ENCODE peak calls at places on chromosomes 2 and 18, in ten cellular contexts. One of them, this sample, is unnamed.

GRCh38 chr18:68417826-68418225 is 297.1 kb downstream of the TMX3 start:
- DNase-seq in glutamatergic neuron: no peak
- DNase-seq in cardiac muscle cell: no peak
- DNase-seq in NCI-H1417: no peak
- DNase-seq in neural crest cell: no peak
- DNase-seq in right cardiac atrium: no peak
- DNase-seq in stimulated activated CD4-positive, alpha-beta T cell treated with anti-CD3 and anti-CD28 coated beads, TNF-alpha, amount 100 ng/mL, for 1 hour: no peak
- DNase-seq in stimulated activated CD8-positive, alpha-beta memory T cell treated with anti-CD3 and anti-CD28 coated beads, Interleukin-2, amount 100 ng/mL, for 48 hours: no peak
- DNase-seq in NCI-H2081: no peak
- DNase-seq in ovary: no peak
- DNase-seq in this sample: no peak

GRCh38 chr2:1515073-1515430 is 101.8 kb downstream of the TPO start:
- DNase-seq in glutamatergic neuron: no peak
- DNase-seq in cardiac muscle cell: no peak
- DNase-seq in NCI-H1417: no peak
- DNase-seq in neural crest cell: no peak
- DNase-seq in right cardiac atrium: no peak
- DNase-seq in stimulated activated CD4-positive, alpha-beta T cell treated with anti-CD3 and anti-CD28 coated beads, TNF-alpha, amount 100 ng/mL, for 1 hour: no peak
- DNase-seq in stimulated activated CD8-positive, alpha-beta memory T cell treated with anti-CD3 and anti-CD28 coated beads, Interleukin-2, amount 100 ng/mL, for 48 hours: no peak
- DNase-seq in NCI-H2081: no peak
- DNase-seq in ovary: no peak
- DNase-seq in this sample: peak

GRCh38 chr2:159139216-159139933 is 147.1 kb downstream of the WDSUB1 start:
- DNase-seq in glutamatergic neuron: no peak
- DNase-seq in cardiac muscle cell: no peak
- DNase-seq in NCI-H1417: no peak
- DNase-seq in neural crest cell: no peak
- DNase-seq in right cardiac atrium: no peak
- DNase-seq in stimulated activated CD4-positive, alpha-beta T cell treated with anti-CD3 and anti-CD28 coated beads, TNF-alpha, amount 100 ng/mL, for 1 hour: no peak
- DNase-seq in stimulated activated CD8-positive, alpha-beta memory T cell treated with anti-CD3 and anti-CD28 coated beads, Interleukin-2, amount 100 ng/mL, for 48 hours: no peak
- DNase-seq in NCI-H2081: no peak
- DNase-seq in ovary: no peak
- DNase-seq in this sample: no peak

GRCh38 chr2:99643824-99644787 is 154.3 kb upstream of the REV1 start:
- DNase-seq in glutamatergic neuron: no peak
- DNase-seq in cardiac muscle cell: no peak
- DNase-seq in NCI-H1417: peak
- DNase-seq in neural crest cell: no peak
- DNase-seq in right cardiac atrium: no peak
- DNase-seq in stimulated activated CD4-positive, alpha-beta T cell treated with anti-CD3 and anti-CD28 coated beads, TNF-alpha, amount 100 ng/mL, for 1 hour: no peak
- DNase-seq in stimulated activated CD8-positive, alpha-beta memory T cell treated with anti-CD3 and anti-CD28 coated beads, Interleukin-2, amount 100 ng/mL, for 48 hours: no peak
- DNase-seq in NCI-H2081: no peak
- DNase-seq in ovary: no peak
- DNase-seq in this sample: no peak

GRCh38 chr2:68290825-68291224 is 28.9 kb downstream of the CNRIP1 start:
- DNase-seq in glutamatergic neuron: no peak
- DNase-seq in cardiac muscle cell: peak
- DNase-seq in NCI-H1417: no peak
- DNase-seq in neural crest cell: no peak
- DNase-seq in right cardiac atrium: no peak
- DNase-seq in stimulated activated CD4-positive, alpha-beta T cell treated with anti-CD3 and anti-CD28 coated beads, TNF-alpha, amount 100 ng/mL, for 1 hour: no peak
- DNase-seq in stimulated activated CD8-positive, alpha-beta memory T cell treated with anti-CD3 and anti-CD28 coated beads, Interleukin-2, amount 100 ng/mL, for 48 hours: no peak
- DNase-seq in NCI-H2081: no peak
- DNase-seq in ovary: no peak
- DNase-seq in this sample: no peak

GRCh38 chr2:9979977-9980376 is 28.5 kb downstream of the GRHL1 start:
- DNase-seq in glutamatergic neuron: no peak
- DNase-seq in cardiac muscle cell: no peak
- DNase-seq in NCI-H1417: no peak
- DNase-seq in neural crest cell: no peak
- DNase-seq in right cardiac atrium: no peak
- DNase-seq in stimulated activated CD4-positive, alpha-beta T cell treated with anti-CD3 and anti-CD28 coated beads, TNF-alpha, amount 100 ng/mL, for 1 hour: no peak
- DNase-seq in stimulated activated CD8-positive, alpha-beta memory T cell treated with anti-CD3 and anti-CD28 coated beads, Interleukin-2, amount 100 ng/mL, for 48 hours: no peak
- DNase-seq in NCI-H2081: no peak
- DNase-seq in ovary: no peak
- DNase-seq in this sample: no peak

GRCh38 chr2:229728360-229728759 is 14.0 kb upstream of the DNER start:
- DNase-seq in glutamatergic neuron: no peak
- DNase-seq in cardiac muscle cell: no peak
- DNase-seq in NCI-H1417: no peak
- DNase-seq in neural crest cell: no peak
- DNase-seq in right cardiac atrium: no peak
- DNase-seq in stimulated activated CD4-positive, alpha-beta T cell treated with anti-CD3 and anti-CD28 coated beads, TNF-alpha, amount 100 ng/mL, for 1 hour: no peak
- DNase-seq in stimulated activated CD8-positive, alpha-beta memory T cell treated with anti-CD3 and anti-CD28 coated beads, Interleukin-2, amount 100 ng/mL, for 48 hours: no peak
- DNase-seq in NCI-H2081: no peak
- DNase-seq in ovary: no peak
- DNase-seq in this sample: no peak

GRCh38 chr2:20487392-20488135 is 40.7 kb downstream of the RHOB start:
- DNase-seq in glutamatergic neuron: no peak
- DNase-seq in cardiac muscle cell: no peak
- DNase-seq in NCI-H1417: peak
- DNase-seq in neural crest cell: peak
- DNase-seq in right cardiac atrium: no peak
- DNase-seq in stimulated activated CD4-positive, alpha-beta T cell treated with anti-CD3 and anti-CD28 coated beads, TNF-alpha, amount 100 ng/mL, for 1 hour: no peak
- DNase-seq in stimulated activated CD8-positive, alpha-beta memory T cell treated with anti-CD3 and anti-CD28 coated beads, Interleukin-2, amount 100 ng/mL, for 48 hours: no peak
- DNase-seq in NCI-H2081: no peak
- DNase-seq in ovary: no peak
- DNase-seq in this sample: no peak

GRCh38 chr2:3278521-3279218 is 98.9 kb downstream of the EIPR1 start:
- DNase-seq in glutamatergic neuron: no peak
- DNase-seq in cardiac muscle cell: no peak
- DNase-seq in NCI-H1417: no peak
- DNase-seq in neural crest cell: no peak
- DNase-seq in right cardiac atrium: no peak
- DNase-seq in stimulated activated CD4-positive, alpha-beta T cell treated with anti-CD3 and anti-CD28 coated beads, TNF-alpha, amount 100 ng/mL, for 1 hour: no peak
- DNase-seq in stimulated activated CD8-positive, alpha-beta memory T cell treated with anti-CD3 and anti-CD28 coated beads, Interleukin-2, amount 100 ng/mL, for 48 hours: no peak
- DNase-seq in NCI-H2081: no peak
- DNase-seq in ovary: no peak
- DNase-seq in this sample: no peak

GRCh38 chr2:210230518-210230917 is 5.3 kb upstream of the ACADL start:
- DNase-seq in glutamatergic neuron: no peak
- DNase-seq in cardiac muscle cell: no peak
- DNase-seq in NCI-H1417: no peak
- DNase-seq in neural crest cell: no peak
- DNase-seq in right cardiac atrium: no peak
- DNase-seq in stimulated activated CD4-positive, alpha-beta T cell treated with anti-CD3 and anti-CD28 coated beads, TNF-alpha, amount 100 ng/mL, for 1 hour: no peak
- DNase-seq in stimulated activated CD8-positive, alpha-beta memory T cell treated with anti-CD3 and anti-CD28 coated beads, Interleukin-2, amount 100 ng/mL, for 48 hours: no peak
- DNase-seq in NCI-H2081: no peak
- DNase-seq in ovary: no peak
- DNase-seq in this sample: no peak

GRCh38 chr2:239459581-239459980 is 58.8 kb upstream of the HDAC4 start:
- DNase-seq in glutamatergic neuron: peak
- DNase-seq in cardiac muscle cell: no peak
- DNase-seq in NCI-H1417: peak
- DNase-seq in neural crest cell: no peak
- DNase-seq in right cardiac atrium: no peak
- DNase-seq in stimulated activated CD4-positive, alpha-beta T cell treated with anti-CD3 and anti-CD28 coated beads, TNF-alpha, amount 100 ng/mL, for 1 hour: no peak
- DNase-seq in stimulated activated CD8-positive, alpha-beta memory T cell treated with anti-CD3 and anti-CD28 coated beads, Interleukin-2, amount 100 ng/mL, for 48 hours: no peak
- DNase-seq in NCI-H2081: no peak
- DNase-seq in ovary: no peak
- DNase-seq in this sample: no peak

GRCh38 chr18:64148988-64149387 is at the start of gene LINC00305:
- DNase-seq in glutamatergic neuron: no peak
- DNase-seq in cardiac muscle cell: no peak
- DNase-seq in NCI-H1417: no peak
- DNase-seq in neural crest cell: no peak
- DNase-seq in right cardiac atrium: no peak
- DNase-seq in stimulated activated CD4-positive, alpha-beta T cell treated with anti-CD3 and anti-CD28 coated beads, TNF-alpha, amount 100 ng/mL, for 1 hour: no peak
- DNase-seq in stimulated activated CD8-positive, alpha-beta memory T cell treated with anti-CD3 and anti-CD28 coated beads, Interleukin-2, amount 100 ng/mL, for 48 hours: no peak
- DNase-seq in NCI-H2081: no peak
- DNase-seq in ovary: no peak
- DNase-seq in this sample: no peak

GRCh38 chr2:202270487-202270886 is 4.9 kb downstream of the NOP58 start:
- DNase-seq in glutamatergic neuron: no peak
- DNase-seq in cardiac muscle cell: no peak
- DNase-seq in NCI-H1417: no peak
- DNase-seq in neural crest cell: no peak
- DNase-seq in right cardiac atrium: no peak
- DNase-seq in stimulated activated CD4-positive, alpha-beta T cell treated with anti-CD3 and anti-CD28 coated beads, TNF-alpha, amount 100 ng/mL, for 1 hour: no peak
- DNase-seq in stimulated activated CD8-positive, alpha-beta memory T cell treated with anti-CD3 and anti-CD28 coated beads, Interleukin-2, amount 100 ng/mL, for 48 hours: no peak
- DNase-seq in NCI-H2081: no peak
- DNase-seq in ovary: no peak
- DNase-seq in this sample: no peak

GRCh38 chr2:137975280-137976271 is 11.3 kb downstream of the HNMT start:
- DNase-seq in glutamatergic neuron: no peak
- DNase-seq in cardiac muscle cell: no peak
- DNase-seq in NCI-H1417: peak
- DNase-seq in neural crest cell: no peak
- DNase-seq in right cardiac atrium: no peak
- DNase-seq in stimulated activated CD4-positive, alpha-beta T cell treated with anti-CD3 and anti-CD28 coated beads, TNF-alpha, amount 100 ng/mL, for 1 hour: no peak
- DNase-seq in stimulated activated CD8-positive, alpha-beta memory T cell treated with anti-CD3 and anti-CD28 coated beads, Interleukin-2, amount 100 ng/mL, for 48 hours: no peak
- DNase-seq in NCI-H2081: no peak
- DNase-seq in ovary: no peak
- DNase-seq in this sample: no peak

GRCh38 chr2:195124391-195125079 is 532.5 kb upstream of the SLC39A10 start:
- DNase-seq in glutamatergic neuron: no peak
- DNase-seq in cardiac muscle cell: no peak
- DNase-seq in NCI-H1417: no peak
- DNase-seq in neural crest cell: no peak
- DNase-seq in right cardiac atrium: no peak
- DNase-seq in stimulated activated CD4-positive, alpha-beta T cell treated with anti-CD3 and anti-CD28 coated beads, TNF-alpha, amount 100 ng/mL, for 1 hour: no peak
- DNase-seq in stimulated activated CD8-positive, alpha-beta memory T cell treated with anti-CD3 and anti-CD28 coated beads, Interleukin-2, amount 100 ng/mL, for 48 hours: no peak
- DNase-seq in NCI-H2081: no peak
- DNase-seq in ovary: no peak
- DNase-seq in this sample: peak

GRCh38 chr2:168583064-168583709 is 127.1 kb downstream of the CERS6 start:
- DNase-seq in glutamatergic neuron: no peak
- DNase-seq in cardiac muscle cell: no peak
- DNase-seq in NCI-H1417: no peak
- DNase-seq in neural crest cell: no peak
- DNase-seq in right cardiac atrium: no peak
- DNase-seq in stimulated activated CD4-positive, alpha-beta T cell treated with anti-CD3 and anti-CD28 coated beads, TNF-alpha, amount 100 ng/mL, for 1 hour: no peak
- DNase-seq in stimulated activated CD8-positive, alpha-beta memory T cell treated with anti-CD3 and anti-CD28 coated beads, Interleukin-2, amount 100 ng/mL, for 48 hours: no peak
- DNase-seq in NCI-H2081: no peak
- DNase-seq in ovary: no peak
- DNase-seq in this sample: no peak

GRCh38 chr2:239537633-239538356 is 137.0 kb upstream of the HDAC4 start:
- DNase-seq in glutamatergic neuron: no peak
- DNase-seq in cardiac muscle cell: no peak
- DNase-seq in NCI-H1417: no peak
- DNase-seq in neural crest cell: no peak
- DNase-seq in right cardiac atrium: no peak
- DNase-seq in stimulated activated CD4-positive, alpha-beta T cell treated with anti-CD3 and anti-CD28 coated beads, TNF-alpha, amount 100 ng/mL, for 1 hour: no peak
- DNase-seq in stimulated activated CD8-positive, alpha-beta memory T cell treated with anti-CD3 and anti-CD28 coated beads, Interleukin-2, amount 100 ng/mL, for 48 hours: no peak
- DNase-seq in NCI-H2081: no peak
- DNase-seq in ovary: no peak
- DNase-seq in this sample: peak

GRCh38 chr2:60498176-60499081 is 55.0 kb downstream of the BCL11A start:
- DNase-seq in glutamatergic neuron: no peak
- DNase-seq in cardiac muscle cell: no peak
- DNase-seq in NCI-H1417: no peak
- DNase-seq in neural crest cell: no peak
- DNase-seq in right cardiac atrium: no peak
- DNase-seq in stimulated activated CD4-positive, alpha-beta T cell treated with anti-CD3 and anti-CD28 coated beads, TNF-alpha, amount 100 ng/mL, for 1 hour: no peak
- DNase-seq in stimulated activated CD8-positive, alpha-beta memory T cell treated with anti-CD3 and anti-CD28 coated beads, Interleukin-2, amount 100 ng/mL, for 48 hours: no peak
- DNase-seq in NCI-H2081: no peak
- DNase-seq in ovary: no peak
- DNase-seq in this sample: no peak

GRCh38 chr2:239406316-239406995 is 5.6 kb upstream of the HDAC4 start:
- DNase-seq in glutamatergic neuron: no peak
- DNase-seq in cardiac muscle cell: no peak
- DNase-seq in NCI-H1417: no peak
- DNase-seq in neural crest cell: no peak
- DNase-seq in right cardiac atrium: no peak
- DNase-seq in stimulated activated CD4-positive, alpha-beta T cell treated with anti-CD3 and anti-CD28 coated beads, TNF-alpha, amount 100 ng/mL, for 1 hour: no peak
- DNase-seq in stimulated activated CD8-positive, alpha-beta memory T cell treated with anti-CD3 and anti-CD28 coated beads, Interleukin-2, amount 100 ng/mL, for 48 hours: no peak
- DNase-seq in NCI-H2081: no peak
- DNase-seq in ovary: no peak
- DNase-seq in this sample: no peak

GRCh38 chr2:175207741-175208438 is 26.4 kb upstream of the ATP5MC3 start:
- DNase-seq in glutamatergic neuron: no peak
- DNase-seq in cardiac muscle cell: no peak
- DNase-seq in NCI-H1417: peak
- DNase-seq in neural crest cell: no peak
- DNase-seq in right cardiac atrium: peak
- DNase-seq in stimulated activated CD4-positive, alpha-beta T cell treated with anti-CD3 and anti-CD28 coated beads, TNF-alpha, amount 100 ng/mL, for 1 hour: no peak
- DNase-seq in stimulated activated CD8-positive, alpha-beta memory T cell treated with anti-CD3 and anti-CD28 coated beads, Interleukin-2, amount 100 ng/mL, for 48 hours: no peak
- DNase-seq in NCI-H2081: peak
- DNase-seq in ovary: no peak
- DNase-seq in this sample: no peak

This sample was measured in kidney.